ENCODE peak calls at places on chromosomes 3 and 15, in seven cellular contexts. H, K, L, W, J, A and N are unnamed samples.

GRCh38 chr15:66951976-66952375 is 113.4 kb upstream of the SMAD3 start:
- DNase-seq in H (no peak), J (no peak), K (no peak), W (no peak), A (no peak), L (no peak), N (no peak)

GRCh38 chr3:171704002-171704401 is 106.3 kb downstream of the PLD1 start:
- DNase-seq in W (peak), L (peak), A (no peak), J (no peak), H (peak), K (no peak), N (peak)

GRCh38 chr15:75203017-75203907 is 1.6 kb downstream of the C15orf39 start:
- DNase-seq in A (no peak), K (peak), W (peak), H (no peak), J (no peak), L (no peak), N (no peak)

GRCh38 chr3:57544181-57545125 is at the start of gene DNAH12:
- DNase-seq in W (peak), H (peak), J (no peak), K (peak), A (no peak), L (no peak), N (no peak)

GRCh38 chr3:109440353-109440752 is 103.0 kb upstream of the DPPA4 start:
- DNase-seq in W (no peak), H (no peak), J (no peak), A (no peak), L (no peak), K (no peak), N (no peak)

GRCh38 chr3:123799544-123800351 is 84.4 kb downstream of the MYLK start:
- DNase-seq in J (no peak), K (no peak), L (no peak), A (no peak), H (no peak), W (peak), N (no peak)

GRCh38 chr3:25259871-25260270 is 168.2 kb upstream of the RARB start:
- DNase-seq in A (no peak), H (no peak), L (no peak), J (no peak), W (no peak), K (no peak), N (no peak)

GRCh38 chr15:89356634-89357298 is 22.1 kb upstream of the POLG start:
- DNase-seq in K (peak), L (no peak), W (peak), H (peak), A (no peak), J (no peak), N (no peak)

GRCh38 chr3:150447631-150448465 is 39.8 kb downstream of the TSC22D2 start:
- DNase-seq in J (no peak), H (no peak), K (peak), A (no peak), W (peak), L (no peak), N (no peak)

GRCh38 chr3:162302983-162303624 is 806.5 kb downstream of the OTOL1 start:
- DNase-seq in L (peak), J (no peak), K (no peak), A (no peak), H (no peak), W (peak), N (no peak)

GRCh38 chr3:139679218-139679617 is 1.4 kb upstream of the NMNAT3 start:
- DNase-seq in J (no peak), W (no peak), L (no peak), K (no peak), A (no peak), H (no peak), N (no peak)

GRCh38 chr15:66503780-66504562 is 684 bp downstream of the RPL4 start:
- DNase-seq in L (no peak), K (no peak), A (no peak), H (no peak), W (no peak), J (no peak), N (no peak)

GRCh38 chr3:72485649-72486048 is 362.6 kb downstream of the SHQ1 start:
- DNase-seq in K (no peak), H (no peak), J (no peak), L (no peak), A (no peak), W (no peak), N (no peak)

GRCh38 chr3:170734043-170734736 is 135.8 kb downstream of the RPL22L1 start:
- DNase-seq in W (no peak), H (no peak), A (no peak), K (no peak), J (no peak), L (no peak), N (no peak)

GRCh38 chr3:178320481-178321352 is 215.5 kb upstream of the KCNMB2 start:
- DNase-seq in L (no peak), W (peak), J (no peak), K (peak), A (no peak), H (no peak), N (no peak)

GRCh38 chr3:30553641-30554316 is 52.6 kb upstream of the TGFBR2 start:
- DNase-seq in A (no peak), L (peak), K (peak), J (no peak), H (no peak), W (peak), N (no peak)

GRCh38 chr3:46468758-46469600 is 4.3 kb upstream of the LTF start:
- DNase-seq in H (no peak), L (no peak), K (no peak), J (no peak), W (no peak), A (no peak), N (no peak)